ENCODE peak calls at places on chromosomes 2 and 18, in seven cellular contexts. O is A549, E is heart left ventricle, H is adrenal gland, S is esophagus squamous epithelium, I is upper lobe of left lung, V is testis. P is an unnamed sample.

GRCh38 chr18:59267511-59268126 is 5.6 kb downstream of the RAX start:
- DNase-seq in O (peak), E (no peak), H (no peak), S (no peak), I (no peak), V (no peak), P (no peak)

GRCh38 chr2:7736646-7737305 is 819.6 kb downstream of the RNF144A start:
- DNase-seq in O (no peak), E (no peak), H (no peak), S (no peak), I (no peak), V (no peak), P (no peak)

GRCh38 chr2:82120120-82120519 is 1815.6 kb upstream of the LRRTM1 start:
- DNase-seq in O (no peak), E (no peak), H (no peak), S (no peak), I (no peak), V (no peak), P (no peak)

GRCh38 chr2:10079931-10080535 is at the start of gene CYS1:
- DNase-seq in O (peak), E (no peak), H (no peak), S (no peak), I (no peak), V (no peak), P (no peak)

GRCh38 chr18:48408727-48409590 is at the start of gene ZBTB7C:
- DNase-seq in O (no peak), E (peak), H (peak), S (no peak), I (peak), V (peak), P (no peak)

GRCh38 chr18:9898792-9899549 is 13.2 kb downstream of the TXNDC2 start:
- DNase-seq in O (no peak), E (no peak), H (no peak), S (no peak), I (no peak), V (no peak), P (no peak)

GRCh38 chr2:2769481-2770431 is 438.7 kb upstream of the MYT1L start:
- DNase-seq in O (no peak), E (peak), H (no peak), S (no peak), I (no peak), V (peak), P (peak)

GRCh38 chr18:25038261-25038660 is 313.7 kb downstream of the ZNF521 start:
- DNase-seq in O (no peak), E (no peak), H (no peak), S (no peak), I (no peak), V (no peak), P (no peak)

GRCh38 chr2:138329591-138329990 is 172.0 kb upstream of the SPOPL start:
- DNase-seq in O (no peak), E (no peak), H (no peak), S (no peak), I (no peak), V (no peak), P (no peak)

GRCh38 chr2:134137182-134137595 is 116.7 kb upstream of the MGAT5 start:
- DNase-seq in O (no peak), E (no peak), H (peak), S (no peak), I (peak), V (no peak), P (no peak)

GRCh38 chr2:72032481-72033041 is 115.1 kb downstream of the CYP26B1 start:
- DNase-seq in O (no peak), E (no peak), H (no peak), S (no peak), I (peak), V (no peak), P (no peak)

GRCh38 chr2:104528101-104528500 is 325.8 kb upstream of the POU3F3 start:
- DNase-seq in O (no peak), E (no peak), H (no peak), S (no peak), I (no peak), V (no peak), P (no peak)

GRCh38 chr2:43255249-43255960 is 29.0 kb upstream of the ZFP36L2 start:
- DNase-seq in O (no peak), E (no peak), H (no peak), S (no peak), I (no peak), V (no peak), P (no peak)

GRCh38 chr2:67871696-67872320 is 191.0 kb downstream of the C1D start:
- DNase-seq in O (no peak), E (no peak), H (no peak), S (no peak), I (no peak), V (no peak), P (no peak)

GRCh38 chr2:112542974-112543760 is 902 bp downstream of the POLR1B start:
- DNase-seq in O (peak), E (no peak), H (no peak), S (no peak), I (no peak), V (no peak), P (no peak)

GRCh38 chr2:157821519-157822131 is 54.5 kb downstream of the ACVR1 start:
- DNase-seq in O (no peak), E (no peak), H (no peak), S (no peak), I (no peak), V (no peak), P (no peak)

GRCh38 chr2:230668939-230669303 is 43.7 kb upstream of the CAB39 start:
- DNase-seq in O (no peak), E (no peak), H (no peak), S (no peak), I (no peak), V (no peak), P (no peak)
- TF ChIP-seq POLR2A in O (no peak), E (no peak), H (no peak), S (no peak), I (no peak), V (no peak), P (no peak)

DNA sequence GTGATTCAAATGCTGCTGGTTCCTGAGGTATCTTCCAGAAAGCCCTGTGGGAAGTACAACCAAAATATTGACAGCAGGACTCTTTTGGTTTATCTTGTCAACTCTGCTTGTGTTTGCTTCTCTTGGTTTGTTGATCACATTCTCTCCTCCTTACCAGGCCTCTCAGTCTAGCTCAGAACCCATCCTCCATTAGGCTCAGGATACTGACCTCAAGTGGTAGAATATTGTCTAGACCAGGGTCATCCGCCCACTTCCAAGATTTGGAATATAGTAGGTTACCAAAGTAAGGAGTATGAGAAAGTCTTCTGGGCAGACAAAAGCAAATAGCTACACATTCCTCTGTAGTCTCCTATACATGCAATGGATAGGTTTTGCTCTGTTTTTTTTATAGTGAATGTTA is 56.6 kb downstream of the XIRP2 start:
- DNase-seq in O (no peak), E (no peak), H (no peak), S (no peak), I (no peak), V (no peak), P (no peak)
- TF ChIP-seq CTCF in O (no peak), E (no peak), H (no peak), S (no peak), I (no peak), V (no peak), P (no peak)

GRCh38 chr2:14634223-14634884 is 1.8 kb downstream of the LRATD1 start:
- DNase-seq in O (peak), E (peak), H (peak), S (no peak), I (peak), V (peak), P (peak)
- H3K4me3 ChIP-seq in O (peak), E (peak), H (peak), S (peak), I (peak), V (peak), P (peak)

GRCh38 chr2:37599688-37600525 is 71.5 kb downstream of the CDC42EP3 start:
- DNase-seq in O (no peak), E (no peak), H (no peak), S (no peak), I (peak), V (no peak), P (no peak)
- TF ChIP-seq POLR2A in O (no peak), E (no peak), H (no peak), S (peak), I (peak), V (no peak), P (no peak)

DNA sequence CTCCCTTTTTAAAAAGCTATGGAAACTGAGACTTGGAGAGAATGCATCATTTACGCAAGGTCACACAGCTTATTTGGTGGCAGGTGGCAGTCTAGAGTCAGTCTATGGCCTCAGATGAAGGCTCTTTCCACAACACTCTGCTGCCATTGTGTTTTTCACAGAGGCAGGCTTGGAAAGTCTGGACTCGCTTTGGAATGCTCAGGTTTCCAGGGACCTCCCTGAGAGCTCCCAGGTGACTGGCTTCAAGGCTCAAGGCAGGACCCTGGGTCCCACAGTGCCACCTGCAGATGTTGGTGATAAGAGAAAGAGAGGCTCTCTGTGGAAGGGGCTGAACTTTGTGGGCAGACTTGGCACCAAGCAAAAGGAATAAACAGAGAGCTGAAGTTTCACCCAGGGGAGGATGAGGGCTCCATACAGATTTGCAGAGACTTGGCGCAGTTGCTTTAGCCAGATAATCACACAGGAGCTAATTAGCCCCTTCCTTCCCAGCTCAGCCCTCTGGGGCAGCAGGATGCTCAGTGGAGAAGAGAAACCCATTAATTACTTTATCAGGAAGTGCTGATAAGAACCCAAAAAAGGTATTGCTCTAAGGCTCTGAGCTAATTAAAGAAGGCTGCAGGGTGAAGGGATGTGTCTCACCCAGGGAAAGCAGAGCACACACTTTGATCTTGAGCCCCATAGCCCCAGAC is 103.5 kb downstream of the LBH start:
- DNase-seq in O (no peak), E (no peak), H (no peak), S (no peak), I (no peak), V (no peak), P (no peak)
- TF ChIP-seq CTCF in O (peak), E (peak), H (no peak), S (no peak), I (no peak), V (no peak), P (no peak)

GRCh38 chr2:161122772-161123530 is 37.3 kb upstream of the TANK start:
- DNase-seq in O (peak), E (no peak), H (peak), S (no peak), I (peak), V (peak), P (peak)
- H3K4me3 ChIP-seq in O (no peak), E (no peak), H (no peak), S (no peak), I (no peak), V (no peak), P (no peak)

DNA sequence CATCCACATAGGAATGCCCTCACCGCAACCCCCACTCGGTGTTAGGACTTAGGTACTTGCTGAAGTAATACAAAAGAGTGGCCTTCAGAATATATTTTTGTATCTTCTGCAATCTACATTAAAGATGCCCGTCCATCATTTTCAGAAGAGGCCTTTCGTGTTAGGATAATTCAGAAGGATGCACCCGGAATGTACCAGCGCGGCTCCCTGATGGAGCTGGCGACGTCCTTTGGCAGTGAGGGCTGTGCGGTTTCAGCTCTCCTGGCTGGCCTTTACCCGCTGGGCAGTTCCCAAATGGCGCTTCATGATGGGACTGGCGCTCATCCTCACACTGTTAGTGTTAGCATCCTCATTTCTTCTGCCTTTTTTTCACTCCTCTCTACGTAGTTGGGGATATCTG is 15.3 kb downstream of the TWIST2 start:
- DNase-seq in O (no peak), E (no peak), H (no peak), S (no peak), I (peak), V (peak), P (no peak)
- TF ChIP-seq POLR2A in O (no peak), E (no peak), H (no peak), S (no peak), I (no peak), V (no peak), P (no peak)

P was measured in sigmoid colon.